ENCODE peak calls at places on chromosome 18, in six cellular contexts. G is neuronal stem cell, Y is RKO, F is NCI-H748 treated with DMSO at 0.1 percent for 48 hours, B is Peyer's patch, N is activated T-cell treated with anti-CD3 and anti-CD28 coated beads for 1 hour. D is an unnamed sample.

GRCh38 chr18:23191952-23192662 is 56.8 kb downstream of the CABLES1 start:
- DNase-seq in G (no peak), Y (no peak), F (no peak), B (no peak), N (no peak), D (no peak)

GRCh38 chr18:78770149-78771139 is 209.2 kb upstream of the SALL3 start:
- DNase-seq in G (no peak), Y (no peak), F (peak), B (peak), N (no peak), D (no peak)

GRCh38 chr18:55346961-55347740 is 240.8 kb downstream of the TCF4 start:
- DNase-seq in G (no peak), Y (no peak), F (no peak), B (no peak), N (no peak), D (no peak)

GRCh38 chr18:57797209-57797651 is 5.9 kb downstream of the ATP8B1 start:
- DNase-seq in G (no peak), Y (no peak), F (peak), B (peak), N (no peak), D (no peak)

GRCh38 chr18:1302861-1303260 is 398.2 kb downstream of the ADCYAP1 start:
- DNase-seq in G (no peak), Y (no peak), F (peak), B (no peak), N (no peak), D (no peak)

GRCh38 chr18:27428716-27429475 is 243.8 kb upstream of the CHST9 start:
- DNase-seq in G (no peak), Y (no peak), F (no peak), B (no peak), N (no peak), D (no peak)

GRCh38 chr18:47530695-47531094 is 279.2 kb upstream of the SKOR2 start:
- DNase-seq in G (no peak), Y (no peak), F (no peak), B (no peak), N (no peak), D (no peak)

GRCh38 chr18:34809697-34810096 is 99.6 kb downstream of the DTNA start:
- DNase-seq in G (no peak), Y (peak), F (peak), B (peak), N (no peak), D (no peak)

GRCh38 chr18:21281611-21282010 is 39.6 kb downstream of the GREB1L start:
- DNase-seq in G (no peak), Y (no peak), F (no peak), B (no peak), N (no peak), D (no peak)

GRCh38 chr18:9758624-9759075 is 50.5 kb downstream of the RAB31 start:
- DNase-seq in G (no peak), Y (no peak), F (no peak), B (no peak), N (no peak), D (no peak)